ENCODE peak calls at places on chromosomes 11 and 22, in nine cellular contexts. One of them, this sample, is unnamed.

GRCh38 chr22:24128631-24129601 is 52.4 kb upstream of the SUSD2 start:
- DNase-seq in colonic mucosa: no peak
- DNase-seq in GM10248: no peak
- DNase-seq in stimulated activated CD8-positive, alpha-beta memory T cell treated with anti-CD3 and anti-CD28 coated beads, Interleukin-12 subunit alpha, Interleukin-12 subunit beta, amount 100 ng/mL, for 1 hour: no peak
- DNase-seq in PC-3: no peak
- DNase-seq in stimulated activated CD4-positive, alpha-beta T cell treated with anti-CD3 and anti-CD28 coated beads, Interleukin-4, amount 100 ng/mL, for 24 hours: no peak
- DNase-seq in neural progenitor cell: no peak
- DNase-seq in lower leg skin: no peak
- DNase-seq in hippocampal formation: no peak
- DNase-seq in this sample: no peak

GRCh38 chr22:45503071-45503815 is 560 bp downstream of the FBLN1 start:
- DNase-seq in colonic mucosa: no peak
- DNase-seq in GM10248: peak; percentile 17
- DNase-seq in stimulated activated CD8-positive, alpha-beta memory T cell treated with anti-CD3 and anti-CD28 coated beads, Interleukin-12 subunit alpha, Interleukin-12 subunit beta, amount 100 ng/mL, for 1 hour: no peak
- DNase-seq in PC-3: no peak
- DNase-seq in stimulated activated CD4-positive, alpha-beta T cell treated with anti-CD3 and anti-CD28 coated beads, Interleukin-4, amount 100 ng/mL, for 24 hours: no peak
- DNase-seq in neural progenitor cell: peak; percentile 76
- DNase-seq in lower leg skin: no peak
- DNase-seq in hippocampal formation: no peak
- DNase-seq in this sample: no peak

GRCh38 chr11:65862941-65863888 is 3.0 kb downstream of the MUS81 start:
- DNase-seq in colonic mucosa: no peak
- DNase-seq in GM10248: no peak
- DNase-seq in stimulated activated CD8-positive, alpha-beta memory T cell treated with anti-CD3 and anti-CD28 coated beads, Interleukin-12 subunit alpha, Interleukin-12 subunit beta, amount 100 ng/mL, for 1 hour: no peak
- DNase-seq in PC-3: no peak
- DNase-seq in stimulated activated CD4-positive, alpha-beta T cell treated with anti-CD3 and anti-CD28 coated beads, Interleukin-4, amount 100 ng/mL, for 24 hours: no peak
- DNase-seq in neural progenitor cell: peak; percentile 1
- DNase-seq in lower leg skin: no peak
- DNase-seq in hippocampal formation: no peak
- DNase-seq in this sample: no peak

GRCh38 chr22:32355760-32356159 is 1.9 kb upstream of the RFPL3 start:
- DNase-seq in colonic mucosa: no peak
- DNase-seq in GM10248: no peak
- DNase-seq in stimulated activated CD8-positive, alpha-beta memory T cell treated with anti-CD3 and anti-CD28 coated beads, Interleukin-12 subunit alpha, Interleukin-12 subunit beta, amount 100 ng/mL, for 1 hour: no peak
- DNase-seq in PC-3: peak; percentile 37
- DNase-seq in stimulated activated CD4-positive, alpha-beta T cell treated with anti-CD3 and anti-CD28 coated beads, Interleukin-4, amount 100 ng/mL, for 24 hours: no peak
- DNase-seq in neural progenitor cell: peak; percentile 45
- DNase-seq in lower leg skin: no peak
- DNase-seq in hippocampal formation: no peak
- DNase-seq in this sample: no peak

GRCh38 chr11:854601-855342 is 12.1 kb downstream of the TSPAN4 start:
- DNase-seq in colonic mucosa: no peak
- DNase-seq in GM10248: no peak
- DNase-seq in stimulated activated CD8-positive, alpha-beta memory T cell treated with anti-CD3 and anti-CD28 coated beads, Interleukin-12 subunit alpha, Interleukin-12 subunit beta, amount 100 ng/mL, for 1 hour: no peak
- DNase-seq in PC-3: no peak
- DNase-seq in stimulated activated CD4-positive, alpha-beta T cell treated with anti-CD3 and anti-CD28 coated beads, Interleukin-4, amount 100 ng/mL, for 24 hours: no peak
- DNase-seq in neural progenitor cell: peak; percentile 80
- DNase-seq in lower leg skin: no peak
- DNase-seq in hippocampal formation: no peak
- DNase-seq in this sample: no peak

GRCh38 chr11:75456596-75456995 is 23.6 kb upstream of the KLHL35 start:
- DNase-seq in colonic mucosa: no peak
- DNase-seq in GM10248: no peak
- DNase-seq in stimulated activated CD8-positive, alpha-beta memory T cell treated with anti-CD3 and anti-CD28 coated beads, Interleukin-12 subunit alpha, Interleukin-12 subunit beta, amount 100 ng/mL, for 1 hour: no peak
- DNase-seq in PC-3: no peak
- DNase-seq in stimulated activated CD4-positive, alpha-beta T cell treated with anti-CD3 and anti-CD28 coated beads, Interleukin-4, amount 100 ng/mL, for 24 hours: no peak
- DNase-seq in neural progenitor cell: no peak
- DNase-seq in lower leg skin: no peak
- DNase-seq in hippocampal formation: no peak
- DNase-seq in this sample: no peak

GRCh38 chr11:99325807-99326206 is 305.1 kb downstream of the CNTN5 start:
- DNase-seq in colonic mucosa: no peak
- DNase-seq in GM10248: no peak
- DNase-seq in stimulated activated CD8-positive, alpha-beta memory T cell treated with anti-CD3 and anti-CD28 coated beads, Interleukin-12 subunit alpha, Interleukin-12 subunit beta, amount 100 ng/mL, for 1 hour: no peak
- DNase-seq in PC-3: peak; percentile 93
- DNase-seq in stimulated activated CD4-positive, alpha-beta T cell treated with anti-CD3 and anti-CD28 coated beads, Interleukin-4, amount 100 ng/mL, for 24 hours: no peak
- DNase-seq in neural progenitor cell: no peak
- DNase-seq in lower leg skin: no peak
- DNase-seq in hippocampal formation: no peak
- DNase-seq in this sample: no peak

GRCh38 chr22:46220921-46221320 is 29.2 kb downstream of the CDPF1 start:
- DNase-seq in colonic mucosa: no peak
- DNase-seq in GM10248: no peak
- DNase-seq in stimulated activated CD8-positive, alpha-beta memory T cell treated with anti-CD3 and anti-CD28 coated beads, Interleukin-12 subunit alpha, Interleukin-12 subunit beta, amount 100 ng/mL, for 1 hour: no peak
- DNase-seq in PC-3: no peak
- DNase-seq in stimulated activated CD4-positive, alpha-beta T cell treated with anti-CD3 and anti-CD28 coated beads, Interleukin-4, amount 100 ng/mL, for 24 hours: no peak
- DNase-seq in neural progenitor cell: no peak
- DNase-seq in lower leg skin: no peak
- DNase-seq in hippocampal formation: no peak
- DNase-seq in this sample: no peak

GRCh38 chr22:42937164-42937854 is 77.6 kb downstream of the PACSIN2 start:
- DNase-seq in colonic mucosa: peak; percentile 76
- DNase-seq in GM10248: peak; percentile 62
- DNase-seq in stimulated activated CD8-positive, alpha-beta memory T cell treated with anti-CD3 and anti-CD28 coated beads, Interleukin-12 subunit alpha, Interleukin-12 subunit beta, amount 100 ng/mL, for 1 hour: no peak
- DNase-seq in PC-3: peak; percentile 79
- DNase-seq in stimulated activated CD4-positive, alpha-beta T cell treated with anti-CD3 and anti-CD28 coated beads, Interleukin-4, amount 100 ng/mL, for 24 hours: peak; percentile 38
- DNase-seq in neural progenitor cell: no peak
- DNase-seq in lower leg skin: peak; percentile 93
- DNase-seq in hippocampal formation: no peak
- DNase-seq in this sample: no peak

GRCh38 chr11:57348636-57349323 is 10.6 kb downstream of the P2RX3 start:
- DNase-seq in colonic mucosa: no peak
- DNase-seq in GM10248: no peak
- DNase-seq in stimulated activated CD8-positive, alpha-beta memory T cell treated with anti-CD3 and anti-CD28 coated beads, Interleukin-12 subunit alpha, Interleukin-12 subunit beta, amount 100 ng/mL, for 1 hour: no peak
- DNase-seq in PC-3: no peak
- DNase-seq in stimulated activated CD4-positive, alpha-beta T cell treated with anti-CD3 and anti-CD28 coated beads, Interleukin-4, amount 100 ng/mL, for 24 hours: no peak
- DNase-seq in neural progenitor cell: no peak
- DNase-seq in lower leg skin: no peak
- DNase-seq in hippocampal formation: no peak
- DNase-seq in this sample: no peak

GRCh38 chr11:123585721-123586120 is 68.7 kb downstream of the SCN3B start:
- DNase-seq in colonic mucosa: no peak
- DNase-seq in GM10248: no peak
- DNase-seq in stimulated activated CD8-positive, alpha-beta memory T cell treated with anti-CD3 and anti-CD28 coated beads, Interleukin-12 subunit alpha, Interleukin-12 subunit beta, amount 100 ng/mL, for 1 hour: no peak
- DNase-seq in PC-3: no peak
- DNase-seq in stimulated activated CD4-positive, alpha-beta T cell treated with anti-CD3 and anti-CD28 coated beads, Interleukin-4, amount 100 ng/mL, for 24 hours: no peak
- DNase-seq in neural progenitor cell: peak; percentile 15
- DNase-seq in lower leg skin: no peak
- DNase-seq in hippocampal formation: no peak
- DNase-seq in this sample: no peak

GRCh38 chr11:70324354-70325115 is 54.0 kb downstream of the PPFIA1 start:
- DNase-seq in colonic mucosa: no peak
- DNase-seq in GM10248: peak; percentile 80
- DNase-seq in stimulated activated CD8-positive, alpha-beta memory T cell treated with anti-CD3 and anti-CD28 coated beads, Interleukin-12 subunit alpha, Interleukin-12 subunit beta, amount 100 ng/mL, for 1 hour: no peak
- DNase-seq in PC-3: no peak
- DNase-seq in stimulated activated CD4-positive, alpha-beta T cell treated with anti-CD3 and anti-CD28 coated beads, Interleukin-4, amount 100 ng/mL, for 24 hours: no peak
- DNase-seq in neural progenitor cell: peak; percentile 46
- DNase-seq in lower leg skin: no peak
- DNase-seq in hippocampal formation: no peak
- DNase-seq in this sample: no peak

GRCh38 chr11:128483211-128483788 is 104.1 kb downstream of the ETS1 start:
- DNase-seq in colonic mucosa: no peak
- DNase-seq in GM10248: peak; percentile 64
- DNase-seq in stimulated activated CD8-positive, alpha-beta memory T cell treated with anti-CD3 and anti-CD28 coated beads, Interleukin-12 subunit alpha, Interleukin-12 subunit beta, amount 100 ng/mL, for 1 hour: no peak
- DNase-seq in PC-3: no peak
- DNase-seq in stimulated activated CD4-positive, alpha-beta T cell treated with anti-CD3 and anti-CD28 coated beads, Interleukin-4, amount 100 ng/mL, for 24 hours: no peak
- DNase-seq in neural progenitor cell: no peak
- DNase-seq in lower leg skin: no peak
- DNase-seq in hippocampal formation: no peak
- DNase-seq in this sample: no peak

GRCh38 chr22:34105461-34106062 is 185.3 kb upstream of the LARGE1 start:
- DNase-seq in colonic mucosa: peak; percentile 73
- DNase-seq in GM10248: peak; percentile 15
- DNase-seq in stimulated activated CD8-positive, alpha-beta memory T cell treated with anti-CD3 and anti-CD28 coated beads, Interleukin-12 subunit alpha, Interleukin-12 subunit beta, amount 100 ng/mL, for 1 hour: no peak
- DNase-seq in PC-3: peak; percentile 9
- DNase-seq in stimulated activated CD4-positive, alpha-beta T cell treated with anti-CD3 and anti-CD28 coated beads, Interleukin-4, amount 100 ng/mL, for 24 hours: peak; percentile 8
- DNase-seq in neural progenitor cell: peak; percentile 79
- DNase-seq in lower leg skin: no peak
- DNase-seq in hippocampal formation: no peak
- DNase-seq in this sample: no peak

GRCh38 chr11:19658344-19658743 is 54.3 kb upstream of the NAV2 start:
- DNase-seq in colonic mucosa: no peak
- DNase-seq in GM10248: no peak
- DNase-seq in stimulated activated CD8-positive, alpha-beta memory T cell treated with anti-CD3 and anti-CD28 coated beads, Interleukin-12 subunit alpha, Interleukin-12 subunit beta, amount 100 ng/mL, for 1 hour: no peak
- DNase-seq in PC-3: peak; percentile 4
- DNase-seq in stimulated activated CD4-positive, alpha-beta T cell treated with anti-CD3 and anti-CD28 coated beads, Interleukin-4, amount 100 ng/mL, for 24 hours: no peak
- DNase-seq in neural progenitor cell: peak; percentile 33
- DNase-seq in lower leg skin: peak; percentile 8
- DNase-seq in hippocampal formation: no peak
- DNase-seq in this sample: no peak

GRCh38 chr11:61254403-61255025 is 13.5 kb downstream of the PGA5 start:
- DNase-seq in colonic mucosa: peak; percentile 68
- DNase-seq in GM10248: peak; percentile 91
- DNase-seq in stimulated activated CD8-positive, alpha-beta memory T cell treated with anti-CD3 and anti-CD28 coated beads, Interleukin-12 subunit alpha, Interleukin-12 subunit beta, amount 100 ng/mL, for 1 hour: peak; percentile 23
- DNase-seq in PC-3: peak; percentile 79
- DNase-seq in stimulated activated CD4-positive, alpha-beta T cell treated with anti-CD3 and anti-CD28 coated beads, Interleukin-4, amount 100 ng/mL, for 24 hours: peak; percentile 66
- DNase-seq in neural progenitor cell: peak; percentile 72
- DNase-seq in lower leg skin: no peak
- DNase-seq in hippocampal formation: peak; percentile 1
- DNase-seq in this sample: peak; percentile 10

GRCh38 chr11:832529-833113 is at the start of gene CD151:
- DNase-seq in colonic mucosa: no peak
- DNase-seq in GM10248: peak; percentile 85
- DNase-seq in stimulated activated CD8-positive, alpha-beta memory T cell treated with anti-CD3 and anti-CD28 coated beads, Interleukin-12 subunit alpha, Interleukin-12 subunit beta, amount 100 ng/mL, for 1 hour: no peak
- DNase-seq in PC-3: peak; percentile 60
- DNase-seq in stimulated activated CD4-positive, alpha-beta T cell treated with anti-CD3 and anti-CD28 coated beads, Interleukin-4, amount 100 ng/mL, for 24 hours: no peak
- DNase-seq in neural progenitor cell: peak; percentile 87
- DNase-seq in lower leg skin: no peak
- DNase-seq in hippocampal formation: no peak
- DNase-seq in this sample: no peak

GRCh38 chr11:1874406-1875092 is 17.1 kb downstream of the PRR33 start:
- DNase-seq in colonic mucosa: no peak
- DNase-seq in GM10248: no peak
- DNase-seq in stimulated activated CD8-positive, alpha-beta memory T cell treated with anti-CD3 and anti-CD28 coated beads, Interleukin-12 subunit alpha, Interleukin-12 subunit beta, amount 100 ng/mL, for 1 hour: no peak
- DNase-seq in PC-3: no peak
- DNase-seq in stimulated activated CD4-positive, alpha-beta T cell treated with anti-CD3 and anti-CD28 coated beads, Interleukin-4, amount 100 ng/mL, for 24 hours: no peak
- DNase-seq in neural progenitor cell: no peak
- DNase-seq in lower leg skin: no peak
- DNase-seq in hippocampal formation: no peak
- DNase-seq in this sample: no peak

GRCh38 chr22:46613606-46613997 is 6.6 kb upstream of the GRAMD4 start:
- DNase-seq in colonic mucosa: no peak
- DNase-seq in GM10248: peak; percentile 54
- DNase-seq in stimulated activated CD8-positive, alpha-beta memory T cell treated with anti-CD3 and anti-CD28 coated beads, Interleukin-12 subunit alpha, Interleukin-12 subunit beta, amount 100 ng/mL, for 1 hour: no peak
- DNase-seq in PC-3: no peak
- DNase-seq in stimulated activated CD4-positive, alpha-beta T cell treated with anti-CD3 and anti-CD28 coated beads, Interleukin-4, amount 100 ng/mL, for 24 hours: peak; percentile 10
- DNase-seq in neural progenitor cell: no peak
- DNase-seq in lower leg skin: no peak
- DNase-seq in hippocampal formation: no peak
- DNase-seq in this sample: no peak